ENCODE peak calls at places on chromosome 6, in seven cellular contexts. One of them, this sample, is unnamed.

GRCh38 chr6:140071115-140071514 is 696.7 kb upstream of the CITED2 start:
- DNase-seq in astrocyte of the spinal cord: peak
- DNase-seq in dorsolateral prefrontal cortex: no peak
- DNase-seq in ovary: no peak
- DNase-seq in HFF-Myc: no peak
- DNase-seq in OCI-LY7: no peak
- DNase-seq in fibroblast of the aortic adventitia: peak
- DNase-seq in this sample: no peak

GRCh38 chr6:17584241-17584803 is 15.8 kb upstream of the FAM8A1 start:
- DNase-seq in fibroblast of the aortic adventitia: peak
- DNase-seq in ovary: no peak
- DNase-seq in HFF-Myc: peak
- DNase-seq in OCI-LY7: peak
- DNase-seq in astrocyte of the spinal cord: peak
- DNase-seq in dorsolateral prefrontal cortex: no peak
- DNase-seq in this sample: peak

GRCh38 chr6:48928937-48929336 is 534.1 kb downstream of the MMUT start:
- DNase-seq in OCI-LY7: no peak
- DNase-seq in ovary: no peak
- DNase-seq in HFF-Myc: no peak
- DNase-seq in fibroblast of the aortic adventitia: no peak
- DNase-seq in dorsolateral prefrontal cortex: no peak
- DNase-seq in astrocyte of the spinal cord: no peak
- DNase-seq in this sample: no peak

GRCh38 chr6:47098570-47098993 is 56.5 kb upstream of the ADGRF1 start:
- DNase-seq in fibroblast of the aortic adventitia: peak
- DNase-seq in ovary: no peak
- DNase-seq in HFF-Myc: no peak
- DNase-seq in astrocyte of the spinal cord: no peak
- DNase-seq in dorsolateral prefrontal cortex: no peak
- DNase-seq in OCI-LY7: no peak
- DNase-seq in this sample: peak

GRCh38 chr6:28880894-28881780 is 42.6 kb downstream of the TRIM27 start:
- DNase-seq in HFF-Myc: peak
- DNase-seq in OCI-LY7: peak
- DNase-seq in fibroblast of the aortic adventitia: peak
- DNase-seq in ovary: peak
- DNase-seq in dorsolateral prefrontal cortex: peak
- DNase-seq in astrocyte of the spinal cord: peak
- DNase-seq in this sample: peak

GRCh38 chr6:54094837-54095236 is 16.4 kb upstream of the MLIP start:
- DNase-seq in HFF-Myc: no peak
- DNase-seq in OCI-LY7: no peak
- DNase-seq in dorsolateral prefrontal cortex: peak
- DNase-seq in ovary: no peak
- DNase-seq in astrocyte of the spinal cord: no peak
- DNase-seq in fibroblast of the aortic adventitia: no peak
- DNase-seq in this sample: no peak

GRCh38 chr6:72855471-72855870 is 233.6 kb downstream of the KCNQ5 start:
- DNase-seq in ovary: no peak
- DNase-seq in fibroblast of the aortic adventitia: no peak
- DNase-seq in astrocyte of the spinal cord: peak
- DNase-seq in HFF-Myc: no peak
- DNase-seq in OCI-LY7: no peak
- DNase-seq in dorsolateral prefrontal cortex: no peak
- DNase-seq in this sample: no peak

GRCh38 chr6:72931325-72931903 is 293.9 kb downstream of the KHDC1L start:
- DNase-seq in OCI-LY7: no peak
- DNase-seq in dorsolateral prefrontal cortex: no peak
- DNase-seq in fibroblast of the aortic adventitia: no peak
- DNase-seq in HFF-Myc: no peak
- DNase-seq in ovary: no peak
- DNase-seq in astrocyte of the spinal cord: no peak
- DNase-seq in this sample: no peak

GRCh38 chr6:12886961-12887775 is 170.6 kb downstream of the PHACTR1 start:
- DNase-seq in dorsolateral prefrontal cortex: no peak
- DNase-seq in astrocyte of the spinal cord: peak
- DNase-seq in ovary: no peak
- DNase-seq in fibroblast of the aortic adventitia: no peak
- DNase-seq in HFF-Myc: no peak
- DNase-seq in OCI-LY7: no peak
- DNase-seq in this sample: no peak

GRCh38 chr6:35294308-35294945 is 3.2 kb upstream of the DEF6 start:
- DNase-seq in dorsolateral prefrontal cortex: peak
- DNase-seq in astrocyte of the spinal cord: peak
- DNase-seq in HFF-Myc: no peak
- DNase-seq in fibroblast of the aortic adventitia: peak
- DNase-seq in ovary: peak
- DNase-seq in OCI-LY7: peak
- DNase-seq in this sample: peak

GRCh38 chr6:54892831-54893230 is 46.3 kb downstream of the FAM83B start:
- DNase-seq in OCI-LY7: no peak
- DNase-seq in dorsolateral prefrontal cortex: no peak
- DNase-seq in astrocyte of the spinal cord: peak
- DNase-seq in ovary: no peak
- DNase-seq in HFF-Myc: peak
- DNase-seq in fibroblast of the aortic adventitia: peak
- DNase-seq in this sample: peak

GRCh38 chr6:148837941-148838340 is 91.1 kb downstream of the UST start:
- DNase-seq in dorsolateral prefrontal cortex: no peak
- DNase-seq in fibroblast of the aortic adventitia: no peak
- DNase-seq in HFF-Myc: no peak
- DNase-seq in OCI-LY7: no peak
- DNase-seq in astrocyte of the spinal cord: no peak
- DNase-seq in ovary: no peak
- DNase-seq in this sample: peak

GRCh38 chr6:48809700-48810099 is 653.4 kb downstream of the MMUT start:
- DNase-seq in ovary: no peak
- DNase-seq in OCI-LY7: no peak
- DNase-seq in HFF-Myc: no peak
- DNase-seq in astrocyte of the spinal cord: no peak
- DNase-seq in dorsolateral prefrontal cortex: no peak
- DNase-seq in fibroblast of the aortic adventitia: no peak
- DNase-seq in this sample: no peak

GRCh38 chr6:156687875-156688549 is 89.2 kb upstream of the ARID1B start:
- DNase-seq in ovary: no peak
- DNase-seq in dorsolateral prefrontal cortex: no peak
- DNase-seq in OCI-LY7: peak
- DNase-seq in HFF-Myc: no peak
- DNase-seq in astrocyte of the spinal cord: peak
- DNase-seq in fibroblast of the aortic adventitia: peak
- DNase-seq in this sample: peak

GRCh38 chr6:75568965-75569364 is 32.7 kb upstream of the SENP6 start:
- DNase-seq in HFF-Myc: no peak
- DNase-seq in ovary: no peak
- DNase-seq in dorsolateral prefrontal cortex: no peak
- DNase-seq in OCI-LY7: no peak
- DNase-seq in astrocyte of the spinal cord: no peak
- DNase-seq in fibroblast of the aortic adventitia: no peak
- DNase-seq in this sample: no peak

GRCh38 chr6:75557068-75557467 is 44.6 kb upstream of the SENP6 start:
- DNase-seq in dorsolateral prefrontal cortex: no peak
- DNase-seq in astrocyte of the spinal cord: no peak
- DNase-seq in OCI-LY7: no peak
- DNase-seq in ovary: no peak
- DNase-seq in fibroblast of the aortic adventitia: no peak
- DNase-seq in HFF-Myc: no peak
- DNase-seq in this sample: no peak

GRCh38 chr6:75566137-75566767 is 35.4 kb upstream of the SENP6 start:
- DNase-seq in HFF-Myc: no peak
- DNase-seq in fibroblast of the aortic adventitia: no peak
- DNase-seq in dorsolateral prefrontal cortex: no peak
- DNase-seq in astrocyte of the spinal cord: no peak
- DNase-seq in ovary: no peak
- DNase-seq in OCI-LY7: no peak
- DNase-seq in this sample: no peak

GRCh38 chr6:75568100-75568499 is 33.6 kb upstream of the SENP6 start:
- DNase-seq in dorsolateral prefrontal cortex: no peak
- DNase-seq in ovary: no peak
- DNase-seq in HFF-Myc: no peak
- DNase-seq in fibroblast of the aortic adventitia: no peak
- DNase-seq in astrocyte of the spinal cord: no peak
- DNase-seq in OCI-LY7: no peak
- DNase-seq in this sample: no peak

GRCh38 chr6:75563032-75563431 is 38.6 kb upstream of the SENP6 start:
- DNase-seq in OCI-LY7: peak
- DNase-seq in HFF-Myc: peak
- DNase-seq in fibroblast of the aortic adventitia: peak
- DNase-seq in astrocyte of the spinal cord: peak
- DNase-seq in dorsolateral prefrontal cortex: no peak
- DNase-seq in ovary: no peak
- DNase-seq in this sample: peak
- TF ChIP-seq CTCF in OCI-LY7: peak
- TF ChIP-seq CTCF in HFF-Myc: peak
- TF ChIP-seq CTCF in fibroblast of the aortic adventitia: peak
- TF ChIP-seq CTCF in astrocyte of the spinal cord: peak
- TF ChIP-seq CTCF in dorsolateral prefrontal cortex: no peak
- TF ChIP-seq CTCF in ovary: no peak
- TF ChIP-seq CTCF in this sample: peak

DNA sequence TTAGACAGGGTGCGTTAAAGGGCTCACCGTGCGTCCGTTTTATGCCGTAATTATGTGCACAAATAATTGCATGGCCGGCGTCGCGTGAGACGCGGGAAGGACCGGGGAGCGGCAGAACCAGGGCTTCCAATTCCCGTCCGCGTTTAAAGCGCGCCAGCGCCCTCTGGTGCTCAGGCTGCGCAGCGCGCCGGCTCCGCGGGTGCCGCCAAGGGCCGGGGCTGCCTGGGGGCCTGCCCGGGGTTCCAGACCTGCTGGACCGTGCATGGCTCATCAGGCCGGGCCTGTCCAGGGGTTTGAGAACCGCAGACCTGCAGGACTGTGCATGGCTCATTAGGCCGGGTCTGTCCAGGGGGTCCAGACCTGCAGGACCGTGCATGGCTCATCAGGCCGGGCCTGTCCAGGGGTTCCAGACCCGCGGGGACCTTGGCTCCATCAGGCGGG is 369.0 kb downstream of the THBS2 start:
- DNase-seq in fibroblast of the aortic adventitia: peak
- DNase-seq in HFF-Myc: peak
- DNase-seq in astrocyte of the spinal cord: peak
- DNase-seq in OCI-LY7: peak
- DNase-seq in ovary: peak
- DNase-seq in dorsolateral prefrontal cortex: peak
- DNase-seq in this sample: peak
- H3K4me3 ChIP-seq in fibroblast of the aortic adventitia: peak
- H3K4me3 ChIP-seq in HFF-Myc: no peak
- H3K4me3 ChIP-seq in astrocyte of the spinal cord: no peak
- H3K4me3 ChIP-seq in OCI-LY7: peak
- H3K4me3 ChIP-seq in ovary: peak
- H3K4me3 ChIP-seq in dorsolateral prefrontal cortex: peak
- H3K4me3 ChIP-seq in this sample: no peak

GRCh38 chr6:153028963-153029362 is 26.5 kb upstream of the MTRF1L start:
- DNase-seq in ovary: no peak
- DNase-seq in HFF-Myc: no peak
- DNase-seq in fibroblast of the aortic adventitia: no peak
- DNase-seq in dorsolateral prefrontal cortex: no peak
- DNase-seq in OCI-LY7: no peak
- DNase-seq in astrocyte of the spinal cord: no peak
- DNase-seq in this sample: no peak

GRCh38 chr6:153028261-153028660 is 25.8 kb upstream of the MTRF1L start:
- DNase-seq in HFF-Myc: no peak
- DNase-seq in astrocyte of the spinal cord: no peak
- DNase-seq in ovary: no peak
- DNase-seq in dorsolateral prefrontal cortex: no peak
- DNase-seq in OCI-LY7: no peak
- DNase-seq in fibroblast of the aortic adventitia: peak
- DNase-seq in this sample: no peak

GRCh38 chr6:153034139-153034538 is 31.6 kb upstream of the MTRF1L start:
- DNase-seq in ovary: no peak
- DNase-seq in dorsolateral prefrontal cortex: no peak
- DNase-seq in OCI-LY7: no peak
- DNase-seq in astrocyte of the spinal cord: no peak
- DNase-seq in HFF-Myc: no peak
- DNase-seq in fibroblast of the aortic adventitia: no peak
- DNase-seq in this sample: no peak

GRCh38 chr6:153031335-153031955 is 28.9 kb upstream of the MTRF1L start:
- DNase-seq in fibroblast of the aortic adventitia: peak
- DNase-seq in dorsolateral prefrontal cortex: no peak
- DNase-seq in HFF-Myc: no peak
- DNase-seq in astrocyte of the spinal cord: peak
- DNase-seq in OCI-LY7: no peak
- DNase-seq in ovary: no peak
- DNase-seq in this sample: peak

GRCh38 chr6:153032255-153032882 is 29.9 kb upstream of the MTRF1L start:
- DNase-seq in fibroblast of the aortic adventitia: peak
- DNase-seq in astrocyte of the spinal cord: peak
- DNase-seq in ovary: no peak
- DNase-seq in OCI-LY7: peak
- DNase-seq in HFF-Myc: peak
- DNase-seq in dorsolateral prefrontal cortex: no peak
- DNase-seq in this sample: peak
- TF ChIP-seq CTCF in fibroblast of the aortic adventitia: peak
- TF ChIP-seq CTCF in astrocyte of the spinal cord: peak
- TF ChIP-seq CTCF in ovary: no peak
- TF ChIP-seq CTCF in OCI-LY7: peak
- TF ChIP-seq CTCF in HFF-Myc: no peak
- TF ChIP-seq CTCF in dorsolateral prefrontal cortex: peak
- TF ChIP-seq CTCF in this sample: peak

GRCh38 chr6:141258516-141258915 is 874.2 kb upstream of the GJE1 start:
- DNase-seq in dorsolateral prefrontal cortex: no peak
- DNase-seq in fibroblast of the aortic adventitia: no peak
- DNase-seq in astrocyte of the spinal cord: no peak
- DNase-seq in HFF-Myc: no peak
- DNase-seq in ovary: no peak
- DNase-seq in OCI-LY7: no peak
- DNase-seq in this sample: no peak

GRCh38 chr6:141248056-141248799 is 884.5 kb upstream of the GJE1 start:
- DNase-seq in ovary: no peak
- DNase-seq in fibroblast of the aortic adventitia: no peak
- DNase-seq in OCI-LY7: no peak
- DNase-seq in astrocyte of the spinal cord: no peak
- DNase-seq in dorsolateral prefrontal cortex: no peak
- DNase-seq in HFF-Myc: no peak
- DNase-seq in this sample: no peak

GRCh38 chr6:141254336-141254735 is 878.4 kb upstream of the GJE1 start:
- DNase-seq in dorsolateral prefrontal cortex: no peak
- DNase-seq in astrocyte of the spinal cord: no peak
- DNase-seq in OCI-LY7: no peak
- DNase-seq in ovary: no peak
- DNase-seq in HFF-Myc: no peak
- DNase-seq in fibroblast of the aortic adventitia: no peak
- DNase-seq in this sample: no peak

DNA sequence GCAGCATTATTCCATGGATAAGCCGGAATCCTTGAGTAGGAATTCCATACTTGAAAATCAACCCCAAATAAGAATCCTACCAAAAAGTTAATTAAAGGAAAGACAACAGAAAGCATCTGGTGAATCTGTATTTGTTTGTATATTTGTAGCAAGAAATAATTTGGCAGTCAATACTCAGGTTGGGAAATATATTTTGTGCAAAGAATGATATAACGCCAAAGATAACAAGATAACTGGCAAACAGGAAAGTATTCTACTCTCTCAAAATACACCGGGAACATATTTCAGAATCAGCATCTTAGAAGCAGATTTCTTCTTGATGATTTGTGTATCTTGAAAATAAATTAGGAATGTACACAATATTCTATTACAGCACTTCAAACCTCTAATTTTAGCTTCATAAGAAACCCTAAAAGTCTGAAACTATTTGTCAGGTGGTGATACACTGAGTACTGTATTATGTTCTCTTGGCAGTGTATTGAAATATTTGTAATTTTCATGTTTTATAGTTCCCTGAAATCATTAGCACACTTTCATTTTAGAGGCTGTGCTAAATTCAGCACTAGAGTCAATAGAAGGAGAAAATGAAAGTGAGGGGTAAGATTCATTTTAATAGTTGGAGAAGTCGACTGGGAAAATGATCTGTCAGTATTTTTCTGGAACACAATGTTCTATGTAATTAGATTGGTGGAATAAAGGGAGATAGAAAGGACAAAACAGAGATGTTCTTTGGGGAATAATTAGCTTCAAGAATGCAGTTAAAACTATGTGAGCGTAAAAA is 879.7 kb upstream of the GJE1 start:
- DNase-seq in fibroblast of the aortic adventitia: peak
- DNase-seq in astrocyte of the spinal cord: peak
- DNase-seq in OCI-LY7: no peak
- DNase-seq in HFF-Myc: no peak
- DNase-seq in dorsolateral prefrontal cortex: no peak
- DNase-seq in ovary: no peak
- DNase-seq in this sample: no peak
- H3K4me3 ChIP-seq in fibroblast of the aortic adventitia: no peak
- H3K4me3 ChIP-seq in astrocyte of the spinal cord: no peak
- H3K4me3 ChIP-seq in OCI-LY7: no peak
- H3K4me3 ChIP-seq in HFF-Myc: no peak
- H3K4me3 ChIP-seq in dorsolateral prefrontal cortex: no peak
- H3K4me3 ChIP-seq in ovary: no peak
- H3K4me3 ChIP-seq in this sample: no peak